ENCODE peak calls at places on chromosomes 2 and 18, in ten cellular contexts. D, Y, B, L, E, W, P, K, G and N are unnamed samples.

GRCh38 chr2:106085441-106085911 is 108.6 kb downstream of the UXS1 start:
- DNase-seq in D (no peak), Y (no peak), B (no peak), L (no peak), E (no peak), W (no peak), P (peak; percentile 43), K (peak; percentile 18), G (peak; percentile 58), N (no peak)

GRCh38 chr18:2906522-2907458 is 60.0 kb downstream of the EMILIN2 start:
- DNase-seq in D (peak; percentile 47), Y (peak; percentile 60), B (peak; percentile 88), L (peak; percentile 20), E (peak; percentile 22), W (peak; percentile 47), P (peak; percentile 53), K (peak; percentile 5), G (peak; percentile 69), N (no peak)

GRCh38 chr2:54680397-54681032 is 42.9 kb upstream of the EML6 start:
- DNase-seq in D (no peak), Y (no peak), B (peak; percentile 34), L (no peak), E (no peak), W (no peak), P (no peak), K (peak; percentile 67), G (no peak), N (no peak)

GRCh38 chr18:47280121-47280520 is 28.7 kb upstream of the SKOR2 start:
- DNase-seq in D (no peak), Y (no peak), B (no peak), L (no peak), E (no peak), W (no peak), P (no peak), K (no peak), G (no peak), N (no peak)

GRCh38 chr2:27407798-27408491 is 1.4 kb downstream of the PPM1G start:
- DNase-seq in D (no peak), Y (no peak), B (peak; percentile 10), L (no peak), E (peak; percentile 73), W (no peak), P (peak; percentile 21), K (peak; percentile 63), G (peak; percentile 78), N (peak; percentile 43)

GRCh38 chr18:657311-657997 is at the start of gene TYMS:
- DNase-seq in D (peak; percentile 34), Y (peak; percentile 50), B (peak; percentile 79), L (peak; percentile 44), E (peak; percentile 62), W (peak; percentile 57), P (peak; percentile 83), K (peak; percentile 80), G (peak; percentile 86), N (peak; percentile 33)

GRCh38 chr2:237118025-237118424 is 32.3 kb downstream of the COPS8 start:
- DNase-seq in D (no peak), Y (no peak), B (no peak), L (no peak), E (peak; percentile 50), W (no peak), P (no peak), K (peak; percentile 17), G (no peak), N (no peak)

GRCh38 chr2:209579236-209579749 is 155.4 kb downstream of the MAP2 start:
- DNase-seq in D (peak; percentile 10), Y (no peak), B (no peak), L (peak; percentile 4), E (peak; percentile 80), W (no peak), P (peak; percentile 1), K (peak; percentile 9), G (peak; percentile 66), N (no peak)

GRCh38 chr18:13629841-13630747 is 96.3 kb downstream of the FAM210A start:
- DNase-seq in D (no peak), Y (no peak), B (peak; percentile 87), L (peak; percentile 53), E (peak; percentile 55), W (peak; percentile 73), P (peak; percentile 71), K (peak; percentile 65), G (peak; percentile 87), N (peak; percentile 57)

GRCh38 chr2:238061310-238062202 is 755 bp downstream of the SCLY start:
- DNase-seq in D (peak; percentile 23), Y (no peak), B (peak; percentile 42), L (no peak), E (peak; percentile 15), W (peak; percentile 38), P (peak; percentile 31), K (peak; percentile 59), G (peak; percentile 62), N (no peak)

GRCh38 chr2:2707111-2708035 is 376.3 kb upstream of the MYT1L start:
- DNase-seq in D (no peak), Y (peak; percentile 16), B (no peak), L (no peak), E (no peak), W (no peak), P (no peak), K (no peak), G (peak; percentile 17), N (no peak)

GRCh38 chr2:225274751-225275150 is 124.8 kb upstream of the NYAP2 start:
- DNase-seq in D (no peak), Y (no peak), B (no peak), L (no peak), E (peak; percentile 81), W (no peak), P (no peak), K (peak; percentile 54), G (no peak), N (no peak)

GRCh38 chr2:42095923-42096408 is 48.1 kb downstream of the PKDCC start:
- DNase-seq in D (peak; percentile 64), Y (peak; percentile 81), B (peak; percentile 48), L (peak; percentile 51), E (peak; percentile 60), W (peak; percentile 59), P (peak; percentile 60), K (peak; percentile 70), G (peak; percentile 68), N (peak; percentile 74)

GRCh38 chr2:77479395-77479794 is 42.8 kb downstream of the LRRTM4 start:
- DNase-seq in D (no peak), Y (no peak), B (no peak), L (no peak), E (no peak), W (no peak), P (no peak), K (no peak), G (no peak), N (no peak)

GRCh38 chr2:127700527-127701192 is 637 bp upstream of the SFT2D3 start:
- DNase-seq in D (peak; percentile 62), Y (peak; percentile 93), B (peak; percentile 91), L (peak; percentile 38), E (no peak), W (no peak), P (peak; percentile 15), K (peak; percentile 74), G (peak; percentile 77), N (no peak)

GRCh38 chr2:111221701-111222100 is 101.0 kb downstream of the BCL2L11 start:
- DNase-seq in D (no peak), Y (no peak), B (no peak), L (no peak), E (peak; percentile 4), W (no peak), P (peak; percentile 16), K (peak; percentile 67), G (no peak), N (no peak)

GRCh38 chr18:11308499-11308898 is 159.1 kb upstream of the PIEZO2 start:
- DNase-seq in D (no peak), Y (no peak), B (no peak), L (no peak), E (no peak), W (no peak), P (peak; percentile 18), K (no peak), G (no peak), N (no peak)

GRCh38 chr2:209074711-209075110 is 349.1 kb upstream of the MAP2 start:
- DNase-seq in D (no peak), Y (no peak), B (no peak), L (no peak), E (no peak), W (no peak), P (no peak), K (no peak), G (no peak), N (no peak)

GRCh38 chr18:3529597-3529996 is 79.6 kb downstream of the TGIF1 start:
- DNase-seq in D (no peak), Y (no peak), B (no peak), L (no peak), E (peak; percentile 64), W (no peak), P (no peak), K (no peak), G (no peak), N (no peak)

GRCh38 chr2:20646446-20646845 is 4.5 kb downstream of the HS1BP3 start:
- DNase-seq in D (no peak), Y (peak; percentile 44), B (no peak), L (no peak), E (no peak), W (no peak), P (no peak), K (no peak), G (no peak), N (no peak)

GRCh38 chr2:15116830-15117229 is 444.3 kb downstream of the NBAS start:
- DNase-seq in D (no peak), Y (no peak), B (no peak), L (no peak), E (no peak), W (no peak), P (peak; percentile 15), K (no peak), G (no peak), N (no peak)

GRCh38 chr18:62486290-62486964 is 36.4 kb upstream of the ZCCHC2 start:
- DNase-seq in D (no peak), Y (no peak), B (no peak), L (no peak), E (peak; percentile 67), W (no peak), P (no peak), K (peak; percentile 95), G (no peak), N (no peak)

GRCh38 chr2:206276169-206276927 is 1.9 kb downstream of the ZDBF2 start:
- DNase-seq in D (no peak), Y (no peak), B (no peak), L (no peak), E (peak; percentile 10), W (no peak), P (no peak), K (no peak), G (peak; percentile 27), N (no peak)

GRCh38 chr2:23286765-23287155 is 98.2 kb upstream of the KLHL29 start:
- DNase-seq in D (peak; percentile 25), Y (peak; percentile 80), B (no peak), L (no peak), E (no peak), W (no peak), P (no peak), K (peak; percentile 57), G (no peak), N (no peak)

GRCh38 chr18:70627100-70627802 is 338.4 kb downstream of the SOCS6 start:
- DNase-seq in D (no peak), Y (no peak), B (no peak), L (no peak), E (no peak), W (no peak), P (no peak), K (no peak), G (no peak), N (no peak)

GRCh38 chr2:74935883-74936483 is 22.5 kb upstream of the POLE4 start:
- DNase-seq in D (no peak), Y (no peak), B (no peak), L (no peak), E (no peak), W (no peak), P (no peak), K (peak; percentile 85), G (no peak), N (no peak)

GRCh38 chr2:231452799-231453508 is 11.3 kb downstream of the NCL start:
- DNase-seq in D (no peak), Y (no peak), B (no peak), L (no peak), E (peak; percentile 67), W (no peak), P (peak; percentile 22), K (peak; percentile 22), G (peak; percentile 48), N (no peak)

GRCh38 chr2:234949762-234950434 is 1.9 kb upstream of the SH3BP4 start:
- DNase-seq in D (no peak), Y (no peak), B (no peak), L (no peak), E (no peak), W (no peak), P (no peak), K (peak; percentile 85), G (no peak), N (no peak)